ENCODE peak calls at places on chromosome 17, in eight cellular contexts. R is T-helper 9 cell, V is IMR-90, I is AG20443, N is NCI-H2081, K is AML-193, G is kidney tubule cell, Y is hypothalamus. F is an unnamed sample.

GRCh38 chr17:13646411-13646810 is 44.7 kb upstream of the HS3ST3A1 start:
- DNase-seq in K (no peak), V (peak), R (no peak), G (no peak), I (peak), N (no peak), Y (no peak), F (peak)

GRCh38 chr17:67490471-67490870 is 113.4 kb downstream of the PITPNC1 start:
- DNase-seq in G (no peak), K (no peak), N (no peak), V (no peak), Y (no peak), R (no peak), I (peak), F (no peak)

GRCh38 chr17:41492351-41492750 is 2.6 kb upstream of the KRT36 start:
- DNase-seq in K (no peak), Y (no peak), I (no peak), R (no peak), G (no peak), V (peak), N (no peak), F (no peak)

GRCh38 chr17:82910041-82910481 is 70.2 kb upstream of the ZNF750 start:
- DNase-seq in R (no peak), G (no peak), Y (no peak), I (no peak), V (no peak), K (no peak), N (no peak), F (no peak)

GRCh38 chr17:41678907-41679739 is 9.6 kb upstream of the EIF1 start:
- DNase-seq in K (peak), R (no peak), I (peak), G (peak), N (no peak), V (peak), Y (no peak), F (no peak)

GRCh38 chr17:72642720-72643119 is 449.8 kb downstream of the SLC39A11 start:
- DNase-seq in I (no peak), G (no peak), K (no peak), N (no peak), R (no peak), Y (no peak), V (no peak), F (no peak)

GRCh38 chr17:12727076-12727750 is 61.5 kb downstream of the MYOCD start:
- DNase-seq in G (peak), R (no peak), N (no peak), I (peak), K (no peak), V (peak), Y (no peak), F (peak)

GRCh38 chr17:49101054-49101534 is 31.5 kb upstream of the B4GALNT2 start:
- DNase-seq in R (no peak), I (no peak), K (no peak), N (peak), G (peak), V (peak), Y (no peak), F (no peak)

GRCh38 chr17:63714550-63715277 is 14.8 kb upstream of the LIMD2 start:
- DNase-seq in K (no peak), G (no peak), R (no peak), N (no peak), V (peak), Y (no peak), I (no peak), F (no peak)

F was measured in GM03348.